ENCODE peak calls at places on chromosomes 7 and 10, in five cellular contexts. One of them, this sample, is unnamed.

GRCh38 chr7:154231732-154232131 is 179.5 kb downstream of the DPP6 start:
- DNase-seq in transverse colon: no peak
- DNase-seq in ovary: no peak
- DNase-seq in kidney: no peak
- DNase-seq in left lung: no peak
- DNase-seq in this sample: no peak

GRCh38 chr10:44716470-44716869 is 194.7 kb upstream of the TMEM72 start:
- DNase-seq in transverse colon: no peak
- DNase-seq in ovary: no peak
- DNase-seq in kidney: no peak
- DNase-seq in left lung: no peak
- DNase-seq in this sample: no peak

GRCh38 chr7:1611708-1612241 is 41.9 kb upstream of the PSMG3 start:
- DNase-seq in transverse colon: no peak
- DNase-seq in ovary: no peak
- DNase-seq in kidney: no peak
- DNase-seq in left lung: peak; percentile 57
- DNase-seq in this sample: no peak

GRCh38 chr10:133452453-133452852 is 1.3 kb upstream of the SCART1 start:
- DNase-seq in transverse colon: no peak
- DNase-seq in ovary: no peak
- DNase-seq in kidney: no peak
- DNase-seq in left lung: no peak
- DNase-seq in this sample: no peak

GRCh38 chr10:62816179-62817119 is at the start of gene EGR2:
- DNase-seq in transverse colon: peak; percentile 94
- DNase-seq in ovary: peak; percentile 92
- DNase-seq in kidney: peak; percentile 97
- DNase-seq in left lung: peak; percentile 96
- DNase-seq in this sample: peak; percentile 93

GRCh38 chr10:91409069-91409868 is 875 bp upstream of the HECTD2 start:
- DNase-seq in transverse colon: peak; percentile 77
- DNase-seq in ovary: peak; percentile 85
- DNase-seq in kidney: peak; percentile 93
- DNase-seq in left lung: peak; percentile 86
- DNase-seq in this sample: peak; percentile 82

GRCh38 chr7:55567495-55568070 is 4.7 kb downstream of the VOPP1 start:
- DNase-seq in transverse colon: no peak
- DNase-seq in ovary: no peak
- DNase-seq in kidney: no peak
- DNase-seq in left lung: no peak
- DNase-seq in this sample: no peak

GRCh38 chr7:117323877-117324699 is 1.2 kb upstream of the WNT2 start:
- DNase-seq in transverse colon: no peak
- DNase-seq in ovary: peak; percentile 48
- DNase-seq in kidney: peak; percentile 80
- DNase-seq in left lung: peak; percentile 83
- DNase-seq in this sample: peak; percentile 48

GRCh38 chr10:11035318-11035920 is 17.7 kb downstream of the CELF2 start:
- DNase-seq in transverse colon: peak; percentile 34
- DNase-seq in ovary: no peak
- DNase-seq in kidney: no peak
- DNase-seq in left lung: no peak
- DNase-seq in this sample: peak; percentile 48

GRCh38 chr7:50359995-50360925 is 55.7 kb downstream of the IKZF1 start:
- DNase-seq in transverse colon: peak; percentile 54
- DNase-seq in ovary: no peak
- DNase-seq in kidney: no peak
- DNase-seq in left lung: no peak
- DNase-seq in this sample: peak; percentile 84

GRCh38 chr7:25311346-25311745 is 83.1 kb upstream of the NPVF start:
- DNase-seq in transverse colon: no peak
- DNase-seq in ovary: no peak
- DNase-seq in kidney: no peak
- DNase-seq in left lung: no peak
- DNase-seq in this sample: no peak

DNA sequence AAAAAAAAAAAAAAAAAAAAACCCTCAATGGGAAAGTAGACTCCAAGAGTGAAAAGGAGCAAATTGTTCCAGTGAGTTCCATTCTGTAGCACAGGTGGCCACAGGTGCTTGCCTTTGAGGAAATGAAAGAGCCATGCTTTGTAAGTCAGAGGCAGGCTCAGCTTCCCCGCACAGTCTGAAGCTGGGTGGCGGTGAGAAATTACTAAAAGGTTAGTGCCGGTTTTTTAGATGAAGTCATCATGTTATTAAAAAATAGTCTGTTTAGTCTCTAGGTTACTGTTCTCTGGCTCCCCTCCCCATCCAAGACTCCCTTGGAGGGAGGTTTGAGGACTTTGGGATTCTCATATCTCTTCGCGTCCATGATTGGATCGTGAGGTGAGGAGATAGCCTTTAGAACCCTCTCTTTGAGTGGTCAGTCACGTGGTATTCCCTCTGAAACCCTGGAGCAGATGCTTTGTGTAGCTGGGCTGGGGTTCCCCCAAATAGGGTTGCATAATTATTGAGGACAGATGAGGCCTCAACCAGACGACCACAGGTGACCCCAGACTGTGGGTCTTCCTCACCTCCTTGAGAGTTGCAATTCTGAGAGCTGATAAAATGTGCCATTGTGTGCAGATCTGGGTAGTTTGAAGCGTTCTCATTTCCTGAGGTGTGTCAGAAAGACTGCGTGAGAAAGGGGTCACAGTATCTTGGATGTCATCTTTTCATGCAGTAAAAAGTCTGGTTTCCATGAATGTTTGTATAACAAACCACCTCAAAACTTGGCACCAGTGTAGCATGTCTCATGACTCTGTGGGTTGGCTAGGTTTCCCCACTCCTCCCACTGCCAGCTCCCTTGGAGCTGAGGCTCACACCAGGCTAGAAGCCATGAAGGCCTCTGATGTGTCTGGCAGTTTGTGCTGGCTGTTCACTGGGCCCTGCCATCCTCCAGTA is 27.1 kb downstream of the OGDH start:
- DNase-seq in transverse colon: peak; percentile 52
- DNase-seq in ovary: peak; percentile 71
- DNase-seq in kidney: no peak
- DNase-seq in left lung: no peak
- DNase-seq in this sample: no peak
- H3K4me1 ChIP-seq in transverse colon: peaks cover 80% of the 10 kb centered on the region
- H3K4me1 ChIP-seq in ovary: peaks cover 10% of the 10 kb centered on the region
- H3K4me1 ChIP-seq in kidney: peaks cover 86% of the 10 kb centered on the region
- H3K4me1 ChIP-seq in left lung: peaks cover 61% of the 10 kb centered on the region
- H3K4me1 ChIP-seq in this sample: peaks cover 68% of the 10 kb centered on the region

GRCh38 chr10:5888843-5889623 is 660 bp downstream of the ANKRD16 start:
- DNase-seq in transverse colon: peak; percentile 51
- DNase-seq in ovary: no peak
- DNase-seq in kidney: peak; percentile 77
- DNase-seq in left lung: peak; percentile 87
- DNase-seq in this sample: peak; percentile 71

GRCh38 chr10:5888352-5888751 is 1.3 kb downstream of the ANKRD16 start:
- DNase-seq in transverse colon: no peak
- DNase-seq in ovary: no peak
- DNase-seq in kidney: no peak
- DNase-seq in left lung: no peak
- DNase-seq in this sample: no peak

GRCh38 chr10:5887641-5888040 is 2.1 kb downstream of the ANKRD16 start:
- DNase-seq in transverse colon: no peak
- DNase-seq in ovary: no peak
- DNase-seq in kidney: no peak
- DNase-seq in left lung: no peak
- DNase-seq in this sample: no peak

GRCh38 chr10:5889624-5890518 is at the start of the genes ANKRD16 and FBH1:
- DNase-seq in transverse colon: peak; percentile 99
- DNase-seq in ovary: peak; percentile 99
- DNase-seq in kidney: peak; percentile 100
- DNase-seq in left lung: peak; percentile 99
- DNase-seq in this sample: peak; percentile 100

GRCh38 chr10:5887029-5887428 is 2.7 kb downstream of the ANKRD16 start:
- DNase-seq in transverse colon: no peak
- DNase-seq in ovary: no peak
- DNase-seq in kidney: no peak
- DNase-seq in left lung: no peak
- DNase-seq in this sample: no peak
- TF ChIP-seq CTCF in transverse colon: no peak
- TF ChIP-seq CTCF in ovary: no peak
- TF ChIP-seq CTCF in kidney: no peak
- TF ChIP-seq CTCF in left lung: no peak
- TF ChIP-seq CTCF in this sample: no peak

DNA sequence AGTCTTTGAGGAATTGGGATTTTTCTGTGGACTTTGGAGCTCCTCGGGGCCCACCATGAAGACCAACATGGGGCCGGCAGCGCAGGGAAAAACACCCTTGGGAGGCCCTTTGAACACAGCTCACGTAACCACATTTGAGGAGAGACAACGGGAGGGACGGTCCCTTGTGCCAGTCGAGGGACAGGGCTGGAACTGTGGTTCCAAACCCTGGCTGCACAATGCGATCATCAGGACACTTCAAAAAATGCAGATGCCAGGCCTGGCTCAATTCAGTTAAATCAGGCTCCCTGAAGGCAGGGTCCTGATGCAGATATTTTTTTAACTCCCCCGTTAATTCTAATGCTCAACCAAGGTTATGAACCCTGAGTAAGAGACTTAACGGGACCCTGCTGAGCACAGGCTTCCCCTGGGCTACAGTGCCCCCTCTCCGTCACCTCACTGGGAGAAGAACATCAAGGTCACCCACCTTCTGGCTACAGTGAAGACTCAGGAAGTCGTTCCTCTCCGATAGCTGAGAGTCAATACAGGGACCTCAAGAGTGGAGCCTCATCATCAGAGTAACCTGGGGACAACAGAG is 30.4 kb downstream of the LYZL1 start:
- DNase-seq in transverse colon: no peak
- DNase-seq in ovary: no peak
- DNase-seq in kidney: no peak
- DNase-seq in left lung: no peak
- DNase-seq in this sample: no peak
- H3K4me1 ChIP-seq in transverse colon: peaks cover 11% of the 10 kb centered on the region
- H3K4me1 ChIP-seq in ovary: peaks cover 7% of the 10 kb centered on the region
- H3K4me1 ChIP-seq in kidney: peaks cover 3% of the 10 kb centered on the region
- H3K4me1 ChIP-seq in left lung: peaks cover 3% of the 10 kb centered on the region
- H3K4me1 ChIP-seq in this sample: no peaks in the 10 kb centered on the region

DNA sequence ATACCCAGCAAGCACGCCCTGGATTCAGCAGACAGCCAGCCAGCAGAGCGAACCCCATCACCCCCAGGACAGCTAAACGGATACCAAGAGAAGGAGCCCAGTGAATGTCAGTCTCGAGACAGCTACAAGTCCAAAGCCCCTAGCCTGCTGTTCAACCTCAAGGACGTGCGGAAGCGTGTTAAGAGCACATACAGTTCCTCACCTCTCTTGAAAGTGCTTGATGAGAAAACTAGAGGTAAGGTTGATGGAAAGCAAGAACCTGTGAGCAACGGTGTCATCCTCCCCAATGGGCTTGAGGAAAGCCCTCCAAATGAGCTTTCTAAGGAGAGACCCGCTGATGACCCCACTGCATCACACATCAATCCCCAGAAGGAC is 24.9 kb downstream of the C10orf71 start:
- DNase-seq in transverse colon: no peak
- DNase-seq in ovary: no peak
- DNase-seq in kidney: no peak
- DNase-seq in left lung: no peak
- DNase-seq in this sample: no peak
- TF ChIP-seq CTCF in transverse colon: no peak
- TF ChIP-seq CTCF in ovary: no peak
- TF ChIP-seq CTCF in kidney: no peak
- TF ChIP-seq CTCF in left lung: no peak
- TF ChIP-seq CTCF in this sample: no peak

GRCh38 chr7:69603937-69604494 is 5.7 kb downstream of the AUTS2 start:
- DNase-seq in transverse colon: no peak
- DNase-seq in ovary: no peak
- DNase-seq in kidney: no peak
- DNase-seq in left lung: no peak
- DNase-seq in this sample: no peak
- H3K4me1 ChIP-seq in transverse colon: peaks cover 35% of the 10 kb centered on the region
- H3K4me1 ChIP-seq in ovary: peaks cover 11% of the 10 kb centered on the region
- H3K4me1 ChIP-seq in kidney: peaks cover 4% of the 10 kb centered on the region
- H3K4me1 ChIP-seq in left lung: peaks cover 8% of the 10 kb centered on the region
- H3K4me1 ChIP-seq in this sample: peaks cover 8% of the 10 kb centered on the region

GRCh38 chr10:127757033-127757432 is 20.0 kb downstream of the FOXI2 start:
- DNase-seq in transverse colon: no peak
- DNase-seq in ovary: no peak
- DNase-seq in kidney: no peak
- DNase-seq in left lung: no peak
- DNase-seq in this sample: no peak
- TF ChIP-seq CTCF in transverse colon: no peak
- TF ChIP-seq CTCF in ovary: no peak
- TF ChIP-seq CTCF in kidney: no peak
- TF ChIP-seq CTCF in left lung: no peak
- TF ChIP-seq CTCF in this sample: no peak

GRCh38 chr7:139095194-139095659 is 14.3 kb downstream of the ZC3HAV1 start:
- DNase-seq in transverse colon: peak; percentile 50
- DNase-seq in ovary: no peak
- DNase-seq in kidney: no peak
- DNase-seq in left lung: peak; percentile 72
- DNase-seq in this sample: peak; percentile 77
- H3K4me1 ChIP-seq in transverse colon: peaks cover 35% of the 10 kb centered on the region
- H3K4me1 ChIP-seq in ovary: peaks cover 15% of the 10 kb centered on the region
- H3K4me1 ChIP-seq in kidney: no peaks in the 10 kb centered on the region
- H3K4me1 ChIP-seq in left lung: no peaks in the 10 kb centered on the region
- H3K4me1 ChIP-seq in this sample: no peaks in the 10 kb centered on the region

This sample was measured in mucosa of descending colon.